ENCODE peak calls at places on chromosomes 3 and 15, in eight cellular contexts. E is Panc1, M is GM23338, T is HepG2, Q is GM12878, S is HCT116, Y is upper lobe of left lung, O is K562. N is an unnamed sample.

GRCh38 chr15:67224889-67225288 is 29.6 kb downstream of the AAGAB start:
- ATAC-seq in T (no peak), Y (no peak), S (no peak), Q (no peak), O (no peak), E (no peak), M (no peak), N (no peak)

GRCh38 chr3:101138817-101139216 is 145.6 kb upstream of the ABI3BP start:
- ATAC-seq in M (peak; percentile 70), T (no peak), E (no peak), Y (no peak), Q (no peak), S (no peak), O (no peak), N (no peak)

GRCh38 chr3:31966978-31967592 is 14.0 kb downstream of the OSBPL10 start:
- ATAC-seq in M (no peak), T (no peak), Q (no peak), S (no peak), Y (no peak), O (no peak), E (no peak), N (no peak)

GRCh38 chr3:20185364-20185732 is 658 bp downstream of the SGO1 start:
- ATAC-seq in O (peak; percentile 54), M (peak; percentile 29), T (peak; percentile 62), Q (peak; percentile 49), S (peak; percentile 39), Y (no peak), E (peak; percentile 35), N (no peak)

GRCh38 chr15:59315914-59316428 is 56.7 kb downstream of the MYO1E start:
- ATAC-seq in O (no peak), E (peak; percentile 45), Q (no peak), S (no peak), T (no peak), Y (peak; percentile 62), M (no peak), N (no peak)

GRCh38 chr3:122010506-122010905 is 11.5 kb downstream of the ILDR1 start:
- ATAC-seq in S (no peak), Q (no peak), T (no peak), O (no peak), E (no peak), M (no peak), Y (no peak), N (no peak)

GRCh38 chr15:88450125-88450798 is 16.9 kb downstream of the MRPL46 start:
- ATAC-seq in Y (no peak), S (peak; percentile 82), Q (peak; percentile 83), T (peak; percentile 82), E (peak; percentile 81), O (peak; percentile 89), M (peak; percentile 84), N (no peak)

GRCh38 chr15:27506752-27507151 is 535.8 kb downstream of the GABRG3 start:
- ATAC-seq in Y (no peak), O (no peak), S (no peak), E (no peak), M (no peak), T (no peak), Q (no peak), N (no peak)

GRCh38 chr15:64361259-64361658 is 5.3 kb upstream of the CSNK1G1 start:
- ATAC-seq in O (no peak), S (no peak), T (no peak), Q (no peak), Y (no peak), E (no peak), M (no peak), N (no peak)

GRCh38 chr15:64356443-64357040 is 569 bp upstream of the CSNK1G1 start:
- ATAC-seq in Y (peak; percentile 88), O (peak; percentile 61), E (peak; percentile 83), Q (peak; percentile 33), M (peak; percentile 64), S (peak; percentile 67), T (peak; percentile 76), N (peak; percentile 62)

GRCh38 chr15:64354683-64355558 is 1.1 kb downstream of the CSNK1G1 start:
- ATAC-seq in T (no peak), Y (peak; percentile 51), E (no peak), O (peak; percentile 31), Q (peak; percentile 52), M (no peak), S (no peak), N (no peak)

GRCh38 chr15:64351265-64351664 is 4.7 kb downstream of the CSNK1G1 start:
- ATAC-seq in O (no peak), T (no peak), M (no peak), S (no peak), Q (no peak), Y (no peak), E (no peak), N (no peak)

DNA sequence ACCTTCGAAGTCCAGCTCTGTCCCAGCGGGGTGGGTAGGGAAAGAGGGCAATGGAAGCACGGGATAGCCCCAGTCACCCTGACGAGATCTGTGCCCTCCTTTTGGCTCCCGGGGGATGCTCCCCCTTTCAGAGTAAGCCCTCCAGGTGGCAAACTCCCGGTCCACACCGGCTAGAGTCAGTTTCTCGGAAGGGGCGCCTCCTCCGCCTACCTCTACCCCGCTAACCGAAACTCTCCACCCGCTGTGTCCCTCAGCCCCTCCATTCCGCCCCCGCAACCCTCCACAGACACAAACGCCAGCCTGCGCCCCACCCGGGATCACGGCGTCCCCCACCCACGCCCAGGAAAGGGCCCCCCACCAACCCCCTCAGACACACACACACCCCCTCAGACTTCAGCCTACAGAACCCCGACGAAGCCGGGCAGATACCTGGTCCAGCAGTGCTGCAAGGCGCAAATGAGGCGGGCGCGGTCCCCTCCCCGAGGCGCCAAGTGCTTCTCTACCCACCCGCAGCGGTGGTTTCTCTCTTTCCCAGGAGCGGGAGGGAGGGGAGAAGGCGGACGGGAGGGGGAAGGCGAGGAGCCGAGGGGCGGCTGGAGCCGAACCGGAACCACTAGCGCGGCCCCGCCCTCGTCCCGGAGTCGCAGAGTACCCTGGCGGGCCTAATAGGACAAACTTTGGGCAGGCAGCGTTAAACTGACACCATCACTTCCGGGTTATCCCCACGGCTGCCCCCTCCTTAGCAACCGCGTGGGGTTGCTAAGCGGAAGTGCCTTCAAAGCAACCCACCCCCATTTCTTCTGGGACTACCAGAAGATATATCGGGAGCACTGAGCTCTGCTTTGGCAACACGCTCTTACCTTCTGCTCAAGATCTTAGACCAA is at the start of gene CSNK1G1:
- ATAC-seq in M (peak; percentile 97), S (peak; percentile 95), Y (peak; percentile 99), Q (peak; percentile 99), T (peak; percentile 98), O (peak; percentile 98), E (peak; percentile 99), N (peak; percentile 99)
- TF ChIP-seq POLR2AphosphoS5 in M (peak; percentile 49), S (peak; percentile 60), Y (peak; percentile 64), Q (no peak), T (no peak), O (peak; percentile 39), E (peak; percentile 95), N (peak; percentile 54)

GRCh38 chr3:16148213-16148612 is 26.3 kb upstream of the GALNT15 start:
- ATAC-seq in M (no peak), T (no peak), Q (no peak), Y (no peak), S (no peak), O (no peak), E (no peak), N (no peak)

GRCh38 chr3:16147226-16147625 is 27.3 kb upstream of the GALNT15 start:
- ATAC-seq in E (no peak), O (no peak), M (no peak), T (no peak), S (no peak), Y (no peak), Q (peak; percentile 38), N (no peak)

GRCh38 chr3:16150285-16150684 is 24.2 kb upstream of the GALNT15 start:
- ATAC-seq in T (no peak), Y (no peak), O (no peak), Q (no peak), M (no peak), S (peak; percentile 53), E (no peak), N (no peak)

GRCh38 chr3:16151109-16151508 is 23.4 kb upstream of the GALNT15 start:
- ATAC-seq in S (no peak), M (no peak), Q (no peak), O (peak; percentile 61), T (no peak), E (no peak), Y (no peak), N (peak; percentile 66)

DNA sequence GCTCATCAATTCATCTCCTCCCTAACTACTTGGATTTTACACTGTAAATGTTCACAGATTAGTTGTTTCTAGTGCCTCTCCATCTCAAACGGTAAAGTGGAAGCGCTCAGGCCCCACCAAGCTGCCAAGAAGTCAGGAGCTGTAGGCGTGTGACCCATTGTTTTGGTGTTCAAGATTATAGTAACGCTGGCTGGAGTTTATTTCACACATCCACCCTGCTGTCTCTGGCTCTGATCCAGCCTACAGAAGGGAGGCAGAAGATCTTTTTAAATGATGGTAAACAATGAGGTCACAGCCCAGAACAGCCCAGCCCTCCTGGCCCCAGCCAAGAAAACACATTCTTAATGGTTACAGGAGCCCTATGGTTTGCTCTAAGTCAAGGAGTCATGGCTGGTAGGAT is 25.7 kb upstream of the GALNT15 start:
- ATAC-seq in T (no peak), E (no peak), Y (peak; percentile 51), S (no peak), O (no peak), Q (no peak), M (no peak), N (peak; percentile 91)
- TF ChIP-seq POLR2AphosphoS5 in T (no peak), E (no peak), Y (peak; percentile 38), S (no peak), O (no peak), Q (no peak), M (no peak), N (peak; percentile 83)

GRCh38 chr3:172056416-172056815 is 17.0 kb downstream of the FNDC3B start:
- ATAC-seq in Y (no peak), O (no peak), E (peak; percentile 18), S (no peak), T (no peak), Q (peak; percentile 50), M (no peak), N (no peak)

GRCh38 chr3:172051957-172052354 is 12.6 kb downstream of the FNDC3B start:
- ATAC-seq in O (no peak), T (no peak), Q (no peak), E (no peak), S (no peak), M (no peak), Y (no peak), N (no peak)

GRCh38 chr3:172052405-172052804 is 13.0 kb downstream of the FNDC3B start:
- ATAC-seq in M (no peak), E (no peak), T (no peak), O (peak; percentile 55), S (no peak), Q (no peak), Y (no peak), N (no peak)

GRCh38 chr3:172051310-172051956 is 12.1 kb downstream of the FNDC3B start:
- ATAC-seq in Y (no peak), M (no peak), S (no peak), T (no peak), O (no peak), Q (no peak), E (no peak), N (no peak)

DNA sequence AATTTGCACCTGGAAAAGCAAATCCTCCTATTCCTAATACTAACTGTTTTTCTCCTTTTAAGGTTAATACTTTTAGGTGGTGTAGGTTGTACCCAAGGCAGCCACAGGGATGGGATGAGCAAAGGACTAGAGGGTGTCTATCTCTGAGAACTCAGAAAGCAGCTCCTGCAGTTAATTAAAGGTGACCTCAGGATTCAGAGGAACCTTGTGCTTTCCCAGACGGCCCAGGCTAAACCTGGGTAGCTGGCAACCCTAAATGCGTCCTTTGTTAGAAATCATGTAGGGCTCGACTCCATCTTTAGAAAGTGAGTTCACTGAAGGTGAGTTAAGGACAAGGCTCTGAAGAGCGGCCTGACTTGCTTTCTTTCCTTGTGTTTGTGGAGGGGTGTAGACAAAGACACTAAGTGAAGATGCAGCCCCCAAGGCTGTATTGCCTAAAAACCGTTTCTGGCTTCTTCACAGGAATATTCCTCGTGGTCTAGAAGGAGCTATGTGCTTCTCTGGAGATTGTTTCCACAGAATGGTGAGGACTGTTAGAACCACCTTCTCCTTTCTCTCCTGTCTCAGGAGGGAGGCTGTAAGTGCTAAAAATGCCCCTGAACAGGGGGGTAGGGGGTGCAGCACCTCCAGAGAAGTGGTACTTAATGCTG is 14.9 kb downstream of the FNDC3B start:
- ATAC-seq in Y (no peak), T (peak; percentile 21), M (peak; percentile 76), Q (peak; percentile 29), E (peak; percentile 58), S (no peak), O (peak; percentile 39), N (no peak)
- TF ChIP-seq POLR2AphosphoS5 in Y (no peak), T (no peak), M (no peak), Q (no peak), E (no peak), S (no peak), O (no peak), N (no peak)

GRCh38 chr3:37974121-37974927 is 16.3 kb upstream of the VILL start:
- ATAC-seq in M (peak; percentile 98), O (peak; percentile 99), S (peak; percentile 98), E (peak; percentile 97), Y (peak; percentile 90), Q (peak; percentile 99), T (peak; percentile 93), N (peak; percentile 84)
- TF ChIP-seq POLR2AphosphoS5 in M (no peak), O (no peak), S (no peak), E (no peak), Y (no peak), Q (no peak), T (no peak), N (no peak)

N was measured in gastroesophageal sphincter.